ENCODE peak calls at places on chromosomes 3 and 15, in eight cellular contexts. T is HAP-1, S is IMR-90, B is OCI-LY7, G is neuronal stem cell, A is left ventricle myocardium inferior, W is endodermal cell, L is adipocyte. P is an unnamed sample. For H3K36me3, the result is how much of the 10 kb centered on the place peaks cover.

GRCh38 chr3:100238599-100238998 is 22.2 kb upstream of the TBC1D23 start:
- DNase-seq in S (no peak), L (no peak), W (no peak), T (no peak), G (no peak), A (no peak), B (no peak), P (no peak)

GRCh38 chr3:77513541-77513940 is 473.6 kb downstream of the ROBO2 start:
- DNase-seq in S (no peak), G (no peak), L (peak), T (no peak), W (no peak), B (no peak), A (no peak), P (no peak)

GRCh38 chr3:52218026-52218425 is 7.4 kb downstream of the TLR9 start:
- DNase-seq in L (no peak), B (no peak), T (no peak), A (no peak), G (no peak), S (no peak), W (no peak), P (peak)

GRCh38 chr3:29565236-29565635 is 284.4 kb downstream of the RBMS3 start:
- DNase-seq in W (no peak), B (no peak), T (no peak), A (no peak), G (no peak), S (no peak), L (peak), P (no peak)

GRCh38 chr15:34284937-34285336 is 52.6 kb downstream of the SLC12A6 start:
- DNase-seq in W (no peak), S (no peak), G (no peak), L (no peak), B (no peak), A (no peak), T (no peak), P (no peak)

GRCh38 chr3:47162695-47163022 is 1.3 kb downstream of the SETD2 start:
- DNase-seq in B (no peak), T (no peak), L (peak), W (no peak), A (no peak), S (peak), G (no peak), P (peak)

GRCh38 chr3:196192036-196193001 is 18.9 kb downstream of the ZDHHC19 start:
- DNase-seq in W (peak), G (no peak), L (no peak), B (peak), A (peak), T (peak), S (no peak), P (peak)

GRCh38 chr3:147191795-147192385 is 214.5 kb downstream of the ZIC4 start:
- DNase-seq in S (peak), A (no peak), T (peak), B (peak), L (peak), W (peak), G (peak), P (peak)

GRCh38 chr3:126954141-126954845 is 28.6 kb upstream of the PLXNA1 start:
- DNase-seq in G (no peak), B (no peak), T (no peak), L (no peak), A (peak), W (no peak), S (peak), P (no peak)

GRCh38 chr15:44194397-44195150 is 497 bp downstream of the FRMD5 start:
- DNase-seq in A (peak), W (no peak), S (peak), T (peak), B (no peak), L (peak), G (peak), P (no peak)

GRCh38 chr3:170488802-170489201 is 70.1 kb downstream of the CLDN11 start:
- DNase-seq in L (peak), G (no peak), S (peak), A (no peak), B (no peak), W (no peak), T (no peak), P (no peak)

GRCh38 chr15:31459011-31459748 is 132.5 kb downstream of the KLF13 start:
- DNase-seq in T (no peak), L (no peak), A (no peak), S (peak), G (no peak), W (no peak), B (peak), P (no peak)

GRCh38 chr3:134049676-134050075 is 20.0 kb upstream of the SLCO2A1 start:
- DNase-seq in L (no peak), B (no peak), S (no peak), G (no peak), A (no peak), T (no peak), W (no peak), P (no peak)

GRCh38 chr3:160400631-160401150 is 1.2 kb downstream of the SMC4 start:
- DNase-seq in A (peak), T (peak), G (no peak), S (no peak), L (peak), W (peak), B (peak), P (peak)

GRCh38 chr15:77497942-77498361 is 77.3 kb downstream of the HMG20A start:
- DNase-seq in A (no peak), T (no peak), L (peak), B (no peak), W (no peak), G (no peak), S (peak), P (peak)

GRCh38 chr3:52524752-52525661 is 8.7 kb downstream of the NT5DC2 start:
- DNase-seq in S (no peak), G (no peak), T (no peak), B (no peak), L (no peak), A (peak), W (no peak), P (peak)

GRCh38 chr3:46990573-46991374 is 11.3 kb downstream of the NBEAL2 start:
- DNase-seq in L (no peak), S (no peak), W (no peak), A (peak), G (no peak), T (no peak), B (peak), P (no peak)

GRCh38 chr15:42727740-42728355 is 9.1 kb downstream of the CDAN1 start:
- DNase-seq in S (no peak), B (no peak), A (no peak), L (no peak), T (no peak), G (no peak), W (no peak), P (peak)

GRCh38 chr3:40827942-40828688 is 303.4 kb downstream of the ZNF621 start:
- DNase-seq in B (no peak), A (peak), L (no peak), T (no peak), G (no peak), W (no peak), S (no peak), P (no peak)

GRCh38 chr15:24039683-24040082 is 352.6 kb upstream of the NDN start:
- DNase-seq in S (no peak), T (no peak), B (no peak), W (no peak), A (no peak), G (no peak), L (no peak), P (peak)

GRCh38 chr3:171944109-171945016 is 95.0 kb upstream of the FNDC3B start:
- DNase-seq in L (peak), A (no peak), T (no peak), B (no peak), G (no peak), W (no peak), S (no peak), P (no peak)

GRCh38 chr15:69468241-69469121 is 15.9 kb downstream of the RPLP1 start:
- DNase-seq in G (no peak), A (no peak), B (no peak), S (peak), W (peak), T (peak), L (no peak), P (no peak)

GRCh38 chr3:14175383-14176037 is 2.9 kb downstream of the XPC start:
- DNase-seq in S (peak), W (no peak), T (no peak), B (peak), G (no peak), L (peak), A (no peak), P (no peak)

DNA sequence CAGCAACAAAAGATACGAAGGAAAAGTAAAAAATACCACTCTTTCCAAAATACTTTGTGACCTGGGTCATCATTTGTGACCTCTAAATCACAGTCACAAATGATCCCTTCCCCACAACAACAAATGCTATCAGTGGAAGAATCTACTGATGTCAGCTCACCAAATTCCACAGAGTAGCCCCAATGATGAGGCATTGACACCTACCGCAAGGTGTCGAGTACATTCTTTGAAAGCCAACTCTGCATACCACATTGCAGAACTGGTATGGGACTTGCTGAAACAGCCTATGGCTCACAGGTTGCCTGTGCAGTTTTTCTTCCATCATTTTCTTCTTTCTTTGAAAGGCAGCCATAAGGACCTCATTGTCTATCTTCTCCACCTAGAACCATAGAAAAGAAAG is 21.2 kb upstream of the KPNA1 start:
- DNase-seq in S (no peak), L (no peak), W (peak), A (no peak), G (no peak), B (no peak), T (peak), P (peak)
- H3K36me3 ChIP-seq in S (under half), L (half or more), W (under half), A (half or more), G (under half), B (under half), T (under half), P (under half)

DNA sequence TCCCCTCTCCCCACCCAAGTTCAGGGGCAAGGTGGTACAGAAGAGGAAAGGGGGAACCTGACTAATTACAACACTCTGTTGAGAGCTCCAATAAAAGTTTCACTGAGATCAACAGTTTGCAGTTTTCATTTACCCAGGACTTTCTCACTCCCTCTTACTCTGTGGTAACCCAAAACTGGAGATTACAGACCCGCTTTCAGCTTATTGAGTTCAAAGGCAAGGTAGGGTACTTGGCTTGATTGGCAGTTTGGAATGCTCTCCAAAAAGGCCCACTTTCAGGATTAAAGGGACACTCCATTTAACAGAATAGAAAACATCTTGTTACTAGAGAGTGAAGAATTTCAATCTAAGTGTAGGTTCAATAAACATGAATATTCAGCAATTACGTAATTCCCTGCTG is 117.6 kb upstream of the ETV5 start:
- DNase-seq in S (no peak), A (no peak), B (no peak), G (no peak), W (no peak), T (no peak), L (no peak), P (no peak)
- H3K36me3 ChIP-seq in S (under half), A (under half), B (under half), G (under half), W (under half), T (under half), L (under half), P (under half)

DNA sequence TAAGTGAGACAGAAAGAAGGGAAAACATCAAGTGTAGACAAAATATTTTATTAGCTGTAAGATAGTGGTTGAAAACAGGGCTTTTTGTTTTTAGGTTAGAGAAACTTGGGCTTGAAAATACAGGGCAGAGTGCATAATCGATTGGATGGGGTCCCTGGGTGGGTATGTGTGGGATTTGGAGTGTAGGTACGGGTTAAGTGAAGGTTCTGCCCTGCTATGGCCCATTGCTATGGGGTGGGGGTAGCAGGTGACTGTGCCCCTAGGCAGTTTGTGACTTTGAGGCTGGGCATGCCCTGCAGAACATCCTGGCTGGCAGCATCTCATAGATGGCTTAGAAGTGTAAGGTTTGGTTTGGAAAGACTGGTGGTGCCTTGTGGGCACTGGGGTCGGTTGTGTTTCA is 3.7 kb upstream of the FAM131A start:
- DNase-seq in W (no peak), T (no peak), S (no peak), B (no peak), G (no peak), A (no peak), L (no peak), P (no peak)
- H3K36me3 ChIP-seq in W (half or more), T (half or more), S (half or more), B (half or more), G (under half), A (half or more), L (half or more), P (under half)

DNA sequence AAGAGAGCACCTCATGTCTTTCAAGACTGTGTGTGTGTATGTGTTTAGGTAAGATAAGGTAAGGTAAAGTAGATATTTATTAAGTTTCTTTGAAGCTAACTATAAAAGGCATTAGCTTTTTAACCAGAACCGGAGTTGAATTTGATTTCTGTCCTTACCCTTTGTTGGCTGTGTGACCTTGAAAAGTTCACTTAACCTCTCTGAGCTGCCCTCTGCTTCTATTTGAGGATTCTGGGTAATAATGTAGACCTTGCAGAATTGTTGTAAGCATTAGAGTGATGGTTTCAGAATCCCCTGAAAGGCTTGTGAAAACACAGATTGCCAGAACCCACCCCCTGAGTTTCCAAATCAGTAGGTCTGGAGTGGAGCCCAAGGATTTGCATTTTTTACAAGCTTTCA is 21.6 kb upstream of the SACM1L start:
- DNase-seq in B (no peak), G (no peak), T (no peak), W (no peak), L (no peak), A (no peak), S (no peak), P (no peak)
- H3K36me3 ChIP-seq in B (under half), G (under half), T (half or more), W (under half), L (under half), A (under half), S (under half), P (under half)

P was measured in H7.